ENCODE peak calls at places on chromosome X, in six cellular contexts. S, B, W, M, E and D are unnamed samples.

GRCh38 chrX:38018734-38019410 is 12.5 kb downstream of the SYTL5 start:
- DNase-seq in B (no peak), W (peak), M (no peak), E (no peak), S (no peak), D (no peak)

GRCh38 chrX:71619193-71619592 is 882 bp upstream of the CXCR3 start:
- DNase-seq in W (no peak), E (no peak), M (no peak), S (no peak), B (no peak), D (no peak)

GRCh38 chrX:30690330-30690729 is 37.1 kb downstream of the GK start:
- DNase-seq in M (no peak), E (no peak), W (peak), B (no peak), S (no peak), D (no peak)

GRCh38 chrX:21355831-21356230 is 18.4 kb upstream of the CNKSR2 start:
- DNase-seq in S (no peak), M (no peak), B (no peak), W (no peak), E (no peak), D (no peak)

GRCh38 chrX:346034-346813 is 27.6 kb upstream of the GTPBP6 start:
- DNase-seq in E (peak), M (no peak), S (no peak), B (no peak), W (no peak), D (no peak)

GRCh38 chrX:13898084-13898483 is 81.2 kb upstream of the GPM6B start:
- DNase-seq in S (no peak), M (no peak), E (no peak), B (no peak), W (no peak), D (no peak)

GRCh38 chrX:20412871-20413486 is 146.3 kb upstream of the RPS6KA3 start:
- DNase-seq in B (peak), E (peak), S (no peak), W (no peak), M (peak), D (no peak)

GRCh38 chrX:19649227-19650009 is 134.1 kb upstream of the MAP3K15 start:
- DNase-seq in B (no peak), W (peak), M (no peak), E (no peak), S (no peak), D (no peak)

GRCh38 chrX:121831601-121832000 is 784.2 kb downstream of the GLUD2 start:
- DNase-seq in M (no peak), S (no peak), E (no peak), B (no peak), W (peak), D (no peak)

GRCh38 chrX:30296408-30297254 is 12.6 kb downstream of the NR0B1 start:
- DNase-seq in W (no peak), B (no peak), E (no peak), S (no peak), M (no peak), D (no peak)

GRCh38 chrX:97126020-97126419 is 242.3 kb downstream of the RPA4 start:
- DNase-seq in W (peak), B (no peak), S (no peak), E (no peak), M (no peak), D (peak)

GRCh38 chrX:154437971-154438893 is 1.3 kb downstream of the GDI1 start:
- DNase-seq in W (no peak), S (no peak), E (no peak), M (no peak), B (no peak), D (no peak)

GRCh38 chrX:34063616-34064015 is 68.5 kb downstream of the FAM47A start:
- DNase-seq in W (no peak), B (no peak), S (no peak), M (no peak), E (no peak), D (no peak)

DNA sequence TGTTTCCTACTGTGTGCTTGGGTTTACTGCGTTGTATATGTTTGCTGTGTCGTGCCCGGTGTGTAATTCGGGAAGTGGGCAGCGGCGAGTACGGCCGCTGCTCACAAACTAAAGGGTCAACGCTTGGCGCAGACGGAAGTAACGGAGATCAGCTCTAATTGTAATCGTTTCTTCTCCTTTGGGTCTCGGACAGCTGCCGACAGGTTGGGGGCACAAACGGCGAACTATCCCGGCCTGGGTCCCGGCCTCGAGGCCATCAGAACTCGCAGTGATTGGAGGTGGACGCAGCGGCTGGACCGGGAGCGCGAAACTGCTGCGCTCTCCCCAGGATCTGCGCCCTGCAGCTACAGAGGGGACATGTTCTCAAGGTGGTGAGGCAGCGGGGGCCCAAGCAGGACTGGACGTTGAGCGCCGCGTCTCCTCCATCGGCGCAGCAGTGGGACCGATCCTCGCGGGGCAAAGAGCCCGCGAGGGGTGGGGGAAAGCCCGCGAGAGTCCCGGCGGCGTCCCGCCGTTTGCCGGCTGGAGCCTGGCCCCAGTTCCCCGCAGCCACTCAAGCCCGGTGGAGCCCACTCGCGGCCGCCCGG is 516 bp upstream of the ZIC3 start:
- DNase-seq in M (no peak), W (no peak), E (no peak), S (no peak), B (no peak), D (no peak)
- H3K4me3 ChIP-seq in M (no peak), W (peak), E (peak), S (peak), B (peak), D (peak)

GRCh38 chrX:130086414-130087207 is 23.7 kb downstream of the ELF4 start:
- DNase-seq in S (no peak), M (peak), E (no peak), B (no peak), W (no peak), D (no peak)

GRCh38 chrX:130095249-130095648 is 15.0 kb downstream of the ELF4 start:
- DNase-seq in W (no peak), S (no peak), E (no peak), M (no peak), B (no peak), D (no peak)

GRCh38 chrX:130094712-130095111 is 15.6 kb downstream of the ELF4 start:
- DNase-seq in M (no peak), E (no peak), B (no peak), W (no peak), S (no peak), D (no peak)

GRCh38 chrX:130093271-130093670 is 17.0 kb downstream of the ELF4 start:
- DNase-seq in W (no peak), M (no peak), S (no peak), B (no peak), E (no peak), D (no peak)

GRCh38 chrX:130091976-130092522 is 18.2 kb downstream of the ELF4 start:
- DNase-seq in B (no peak), E (peak), M (peak), S (no peak), W (no peak), D (no peak)
- H3K4me3 ChIP-seq in B (no peak), E (no peak), M (peak), S (no peak), W (no peak), D (no peak)

GRCh38 chrX:12792711-12793110 is 1.5 kb downstream of the PRPS2 start:
- DNase-seq in S (no peak), W (no peak), E (no peak), M (no peak), B (no peak), D (no peak)
- H3K4me3 ChIP-seq in S (no peak), W (no peak), E (no peak), M (peak), B (no peak), D (no peak)

DNA sequence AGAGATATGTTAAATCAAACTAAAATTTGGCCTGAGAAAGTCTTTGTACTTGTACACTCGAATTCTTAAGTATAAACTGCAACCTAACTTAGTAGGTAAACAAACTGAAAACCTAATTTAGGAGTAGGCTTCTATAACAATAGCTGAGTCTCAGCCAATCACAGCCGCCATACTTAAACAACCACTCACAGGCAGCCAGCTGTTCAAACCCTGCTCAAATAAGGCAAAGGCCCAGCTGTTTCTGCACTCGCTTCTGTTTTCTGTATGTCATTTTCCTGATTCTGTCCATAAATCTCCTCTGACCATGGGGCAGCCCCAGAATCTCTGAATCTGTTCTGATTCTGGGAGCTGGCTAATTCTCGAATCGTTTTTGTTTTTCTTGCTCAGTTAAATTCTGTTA is 7.8 kb upstream of the PLS3 start:
- DNase-seq in M (no peak), W (no peak), B (no peak), S (no peak), E (no peak), D (no peak)
- H3K4me3 ChIP-seq in M (no peak), W (no peak), B (no peak), S (no peak), E (no peak), D (no peak)

DNA sequence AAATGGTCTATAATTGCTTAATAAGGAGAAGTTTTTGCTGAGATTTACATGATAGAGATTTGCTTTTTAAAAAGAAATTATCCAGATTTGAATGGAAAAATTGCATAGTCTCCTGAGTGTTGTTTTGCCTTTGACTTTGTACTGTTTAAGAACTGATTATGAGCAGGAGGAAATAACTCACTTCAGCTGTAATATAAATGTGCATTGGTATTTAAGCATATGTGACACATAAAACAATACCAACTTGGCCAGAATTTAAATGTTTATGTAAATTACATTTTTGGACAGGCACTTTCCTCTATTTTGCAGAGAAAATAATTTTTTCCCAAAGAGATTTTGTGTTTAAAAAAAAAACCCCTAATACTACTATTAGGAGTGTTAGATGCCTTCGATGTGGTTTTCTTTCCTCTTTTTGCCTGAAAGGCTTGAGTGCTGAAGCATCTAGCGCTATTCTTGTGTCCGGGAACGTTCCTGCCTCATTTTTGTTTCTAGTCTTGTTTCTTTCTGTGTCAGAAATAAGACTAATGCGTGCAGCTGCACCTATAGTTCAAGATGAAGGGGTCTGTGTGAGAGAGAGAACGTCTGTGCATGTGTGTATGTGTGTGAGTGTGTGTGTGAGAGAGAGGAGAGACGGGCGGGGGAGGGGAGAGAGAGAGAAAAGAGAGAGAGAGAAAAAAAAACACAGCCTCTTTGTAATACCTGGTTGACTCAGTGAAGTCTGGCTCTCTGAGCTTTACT is 60.8 kb downstream of the TBL1X start:
- DNase-seq in S (no peak), M (no peak), B (no peak), E (no peak), W (no peak), D (no peak)
- H3K4me3 ChIP-seq in S (no peak), M (no peak), B (no peak), E (no peak), W (no peak), D (no peak)